ENCODE peak calls at places on chromosomes 13 and 19, in seven cellular contexts. E, W, F, M, Q, T and D are unnamed samples.

GRCh38 chr13:50357586-50358118 is 342.4 kb downstream of the KCNRG start:
- DNase-seq in E (no peak), W (peak), F (peak), M (peak), Q (no peak), T (peak), D (no peak)

GRCh38 chr19:14565298-14565679 is 6.6 kb downstream of the NDUFB7 start:
- DNase-seq in E (peak), W (peak), F (no peak), M (peak), Q (no peak), T (no peak), D (no peak)

GRCh38 chr19:46944918-46945628 is 74.6 kb upstream of the NPAS1 start:
- DNase-seq in E (peak), W (peak), F (peak), M (no peak), Q (no peak), T (no peak), D (peak)

GRCh38 chr13:32791545-32792172 is 205.4 kb downstream of the PDS5B start:
- DNase-seq in E (no peak), W (peak), F (no peak), M (no peak), Q (peak), T (no peak), D (no peak)

GRCh38 chr19:52963229-52963760 is 614 bp upstream of the ZNF816 start:
- DNase-seq in E (peak), W (no peak), F (no peak), M (no peak), Q (no peak), T (no peak), D (no peak)

GRCh38 chr13:30159446-30159839 is 147.9 kb downstream of the KATNAL1 start:
- DNase-seq in E (no peak), W (peak), F (peak), M (peak), Q (no peak), T (peak), D (no peak)

GRCh38 chr13:109764474-109765292 is 21.7 kb downstream of the IRS2 start:
- DNase-seq in E (no peak), W (peak), F (no peak), M (peak), Q (no peak), T (no peak), D (peak)

GRCh38 chr19:48685583-48685982 is 10.2 kb upstream of the FUT2 start:
- DNase-seq in E (no peak), W (no peak), F (no peak), M (peak), Q (no peak), T (no peak), D (no peak)

GRCh38 chr13:99980201-99981114 is 1.1 kb upstream of the ZIC2 start:
- DNase-seq in E (peak), W (peak), F (peak), M (peak), Q (peak), T (no peak), D (no peak)

GRCh38 chr13:39895254-39895653 is 239.8 kb downstream of the COG6 start:
- DNase-seq in E (no peak), W (no peak), F (no peak), M (no peak), Q (no peak), T (no peak), D (no peak)

GRCh38 chr19:17615889-17616685 is 60.6 kb downstream of the COLGALT1 start:
- DNase-seq in E (peak), W (peak), F (no peak), M (no peak), Q (no peak), T (no peak), D (no peak)

GRCh38 chr13:101700598-101700997 is 248.1 kb downstream of the ITGBL1 start:
- DNase-seq in E (no peak), W (peak), F (peak), M (no peak), Q (no peak), T (no peak), D (no peak)

DNA sequence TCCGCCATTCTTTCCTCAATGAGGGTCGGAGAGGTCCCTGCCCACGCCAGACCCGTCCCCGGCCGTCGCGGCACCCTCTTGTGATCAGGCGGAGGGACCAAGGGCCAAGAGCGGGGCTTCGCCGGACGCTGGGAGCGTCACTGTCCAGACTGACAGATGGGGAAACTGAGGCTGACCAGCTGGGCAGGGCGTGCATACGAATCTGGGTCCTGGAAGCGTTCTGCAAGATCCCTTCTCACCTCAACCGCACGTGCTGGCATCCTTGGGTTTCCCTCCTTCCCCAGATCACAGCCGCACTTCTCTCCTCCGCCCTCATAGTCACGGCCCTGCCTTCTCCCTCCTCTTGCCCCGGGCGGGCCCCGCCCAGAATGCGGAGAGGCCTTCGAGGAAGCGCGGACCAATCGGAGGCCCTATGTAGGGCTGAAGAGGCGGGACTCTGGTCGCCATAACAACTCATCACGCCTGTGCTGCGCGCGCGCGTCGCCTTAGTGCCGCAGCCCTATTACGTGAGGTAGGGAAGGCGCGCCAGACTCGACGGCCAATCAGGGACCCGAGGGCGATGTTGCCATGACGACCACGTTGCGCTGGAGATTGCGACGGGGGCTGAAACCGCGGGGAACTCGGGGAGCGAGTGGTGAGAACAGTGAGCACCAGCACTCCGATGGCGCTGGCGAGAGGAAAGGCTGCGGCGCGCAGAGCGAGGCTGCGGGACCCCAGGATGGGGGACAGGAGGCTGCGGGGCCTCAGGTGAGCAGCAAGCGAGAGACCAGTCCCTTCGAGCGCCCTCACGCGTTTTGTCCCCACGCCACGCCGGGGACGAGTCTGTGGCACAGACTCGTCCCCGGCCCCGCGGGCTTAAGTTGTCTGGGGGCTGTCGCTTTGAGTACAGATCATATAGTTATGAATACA is 5.7 kb downstream of the RNF225 start:
- DNase-seq in E (peak), W (peak), F (peak), M (peak), Q (peak), T (peak), D (peak)
- H3K27ac ChIP-seq in E (no peak), W (peak), F (peak), M (peak), Q (peak), T (peak), D (peak)

DNA sequence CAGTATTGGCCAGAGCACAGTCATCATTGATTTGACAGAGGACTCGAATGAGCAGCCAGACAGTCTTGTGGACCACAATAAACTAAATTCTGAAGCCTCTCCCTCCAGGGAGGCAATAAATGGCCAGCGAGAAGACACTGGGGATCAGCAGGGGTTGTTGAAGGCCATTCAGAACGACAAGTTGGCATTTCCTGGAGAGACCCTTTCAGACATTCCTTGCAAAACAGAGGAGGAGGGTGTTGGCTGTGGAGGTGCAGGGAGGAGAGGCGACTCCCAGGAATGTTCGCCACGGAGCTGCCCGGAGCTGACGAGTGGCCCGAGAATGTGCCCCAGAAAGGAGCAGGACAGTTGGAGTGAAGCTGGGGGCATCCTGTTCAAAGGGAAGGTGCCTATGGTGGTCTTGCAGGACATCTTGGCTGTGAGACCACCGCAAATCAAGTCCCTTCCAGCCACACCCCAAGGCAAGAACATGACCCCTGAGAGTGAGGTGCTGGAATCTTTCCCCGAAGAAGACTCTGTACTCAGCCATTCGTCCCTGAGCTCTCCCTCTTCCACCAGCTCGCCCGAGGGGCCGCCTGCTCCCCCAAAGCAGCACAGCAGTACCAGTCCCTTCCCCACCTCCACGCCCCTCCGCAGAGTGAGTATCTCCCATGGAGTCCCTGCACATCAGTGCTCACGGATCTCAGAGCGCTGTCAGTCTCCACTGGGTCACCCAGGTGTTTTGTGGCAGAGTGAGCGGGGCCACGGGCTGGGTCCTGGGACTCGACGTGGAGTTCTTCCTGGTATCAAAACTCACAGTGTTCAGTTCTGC is 6.9 kb downstream of the CHAF1A start:
- DNase-seq in E (peak), W (no peak), F (no peak), M (no peak), Q (no peak), T (no peak), D (no peak)
- H3K27ac ChIP-seq in E (peak), W (no peak), F (no peak), M (no peak), Q (no peak), T (no peak), D (no peak)

GRCh38 chr19:12984143-12984627 is 11.1 kb upstream of the NFIX start:
- DNase-seq in E (peak), W (peak), F (no peak), M (no peak), Q (no peak), T (no peak), D (no peak)
- H3K27ac ChIP-seq in E (no peak), W (no peak), F (no peak), M (no peak), Q (no peak), T (no peak), D (peak)

DNA sequence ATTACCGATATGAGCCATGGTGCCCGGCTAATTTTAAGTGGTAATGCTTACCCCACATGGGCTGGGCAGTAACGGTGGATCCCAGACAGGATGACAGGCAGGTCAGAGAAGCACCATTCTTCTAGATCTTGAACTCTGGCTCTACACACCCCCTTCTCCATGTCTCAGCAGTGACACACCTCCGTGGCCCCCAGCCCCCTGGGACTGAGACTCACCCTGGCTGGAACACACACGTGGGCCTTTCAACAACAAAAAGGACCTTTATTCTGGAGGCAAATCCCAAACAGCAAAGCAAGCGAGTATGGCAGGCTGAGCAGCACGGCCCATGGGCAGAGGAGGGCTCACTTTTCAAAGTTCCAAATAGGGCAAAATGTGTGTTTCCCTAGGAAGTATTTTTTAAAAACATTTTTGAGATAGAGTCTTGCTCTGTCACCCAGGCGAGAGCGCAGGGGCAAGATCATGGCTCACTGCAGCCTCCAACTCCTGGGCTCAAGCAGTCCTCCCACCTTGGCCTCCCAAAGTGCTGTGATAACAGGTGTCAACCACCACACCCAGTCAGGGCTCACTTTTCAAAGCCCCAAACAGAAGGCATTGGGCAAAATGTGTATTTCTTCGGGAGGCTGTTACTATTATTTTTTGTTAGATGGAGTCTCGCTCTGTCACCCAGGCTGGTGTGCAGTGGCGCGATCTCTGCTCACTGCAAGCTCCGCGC is 4.2 kb upstream of the PLIN4 start:
- DNase-seq in E (no peak), W (no peak), F (no peak), M (no peak), Q (no peak), T (no peak), D (no peak)
- H3K27ac ChIP-seq in E (no peak), W (no peak), F (no peak), M (no peak), Q (no peak), T (no peak), D (no peak)

GRCh38 chr13:91741925-91742324 is 343.5 kb downstream of the GPC5 start:
- DNase-seq in E (no peak), W (no peak), F (no peak), M (no peak), Q (no peak), T (no peak), D (no peak)

GRCh38 chr13:91740811-91741210 is 342.4 kb downstream of the GPC5 start:
- DNase-seq in E (no peak), W (no peak), F (no peak), M (no peak), Q (no peak), T (no peak), D (no peak)

GRCh38 chr13:91744284-91744683 is 345.9 kb downstream of the GPC5 start:
- DNase-seq in E (no peak), W (no peak), F (no peak), M (no peak), Q (no peak), T (no peak), D (no peak)

GRCh38 chr13:91739751-91740150 is 341.3 kb downstream of the GPC5 start:
- DNase-seq in E (peak), W (no peak), F (no peak), M (no peak), Q (no peak), T (no peak), D (no peak)
- H3K27ac ChIP-seq in E (no peak), W (no peak), F (no peak), M (no peak), Q (no peak), T (no peak), D (no peak)